ENCODE peak calls at places on chromosomes 4 and X, in seven cellular contexts. X, H, R, N, V, C and K are unnamed samples.

GRCh38 chr4:156677136-156677535 is 294.5 kb downstream of the PDGFC start:
- DNase-seq in X (no peak), H (peak), R (no peak), N (peak), V (no peak), C (no peak), K (peak)

GRCh38 chr4:141919648-141920047 is 283.3 kb downstream of the IL15 start:
- DNase-seq in X (no peak), H (no peak), R (no peak), N (no peak), V (no peak), C (no peak), K (no peak)

GRCh38 chr4:83213640-83214039 is 71.0 kb downstream of the COQ2 start:
- DNase-seq in X (no peak), H (no peak), R (no peak), N (no peak), V (no peak), C (no peak), K (no peak)

GRCh38 chrX:53481816-53482485 is 47.8 kb upstream of the HSD17B10 start:
- DNase-seq in X (peak), H (peak), R (peak), N (peak), V (peak), C (peak), K (no peak)

GRCh38 chrX:71533850-71534515 is 1.1 kb downstream of the OGT start:
- DNase-seq in X (peak), H (peak), R (no peak), N (no peak), V (peak), C (peak), K (no peak)

GRCh38 chr4:96149911-96150310 is 310.0 kb downstream of the PDHA2 start:
- DNase-seq in X (no peak), H (no peak), R (no peak), N (no peak), V (no peak), C (no peak), K (no peak)

GRCh38 chr4:6493668-6494304 is 21.4 kb upstream of the PPP2R2C start:
- DNase-seq in X (no peak), H (peak), R (no peak), N (no peak), V (no peak), C (no peak), K (peak)

GRCh38 chr4:2818351-2818939 is 25.2 kb upstream of the ADD1 start:
- DNase-seq in X (no peak), H (no peak), R (no peak), N (no peak), V (no peak), C (no peak), K (no peak)

GRCh38 chr4:835148-836002 is 9.4 kb upstream of the CPLX1 start:
- DNase-seq in X (no peak), H (no peak), R (no peak), N (no peak), V (peak), C (no peak), K (no peak)

GRCh38 chrX:140180585-140180984 is 215.3 kb upstream of the CXorf66 start:
- DNase-seq in X (peak), H (peak), R (no peak), N (no peak), V (no peak), C (no peak), K (peak)

GRCh38 chrX:25151749-25152148 is 136.0 kb upstream of the ARX start:
- DNase-seq in X (no peak), H (no peak), R (no peak), N (no peak), V (no peak), C (no peak), K (no peak)

GRCh38 chr4:39514888-39515401 is 12.3 kb downstream of the UGDH start:
- DNase-seq in X (no peak), H (peak), R (no peak), N (no peak), V (peak), C (no peak), K (peak)

GRCh38 chrX:49237060-49237459 is 1.8 kb downstream of the CCDC22 start:
- DNase-seq in X (no peak), H (no peak), R (no peak), N (no peak), V (no peak), C (no peak), K (no peak)

GRCh38 chrX:18873189-18873791 is 110.6 kb downstream of the PHKA2 start:
- DNase-seq in X (peak), H (peak), R (no peak), N (peak), V (no peak), C (no peak), K (peak)

GRCh38 chr4:153409924-153410501 is 56.1 kb upstream of the TMEM131L start:
- DNase-seq in X (no peak), H (no peak), R (no peak), N (no peak), V (no peak), C (no peak), K (no peak)

GRCh38 chrX:39736219-39737211 is 361.2 kb downstream of the BCOR start:
- DNase-seq in X (peak), H (peak), R (no peak), N (peak), V (peak), C (no peak), K (peak)

GRCh38 chrX:40603446-40603845 is 19.8 kb upstream of the MPC1L start:
- DNase-seq in X (no peak), H (no peak), R (no peak), N (no peak), V (no peak), C (no peak), K (no peak)

GRCh38 chr4:76641758-76642157 is 206.7 kb downstream of the SHROOM3 start:
- DNase-seq in X (no peak), H (no peak), R (no peak), N (no peak), V (no peak), C (no peak), K (no peak)

GRCh38 chr4:954211-955020 is 19.0 kb downstream of the DGKQ start:
- DNase-seq in X (no peak), H (no peak), R (no peak), N (no peak), V (no peak), C (no peak), K (no peak)

GRCh38 chrX:109931677-109932076 is 71.2 kb upstream of the TMEM164 start:
- DNase-seq in X (no peak), H (no peak), R (no peak), N (no peak), V (no peak), C (no peak), K (no peak)

GRCh38 chr4:151626228-151626627 is 134.6 kb downstream of the GATB start:
- DNase-seq in X (no peak), H (no peak), R (no peak), N (no peak), V (no peak), C (no peak), K (no peak)

GRCh38 chrX:44245730-44246129 is 97.7 kb downstream of the EFHC2 start:
- DNase-seq in X (no peak), H (no peak), R (no peak), N (no peak), V (no peak), C (no peak), K (no peak)

GRCh38 chrX:22136711-22137110 is 104.6 kb downstream of the PHEX start:
- DNase-seq in X (no peak), H (no peak), R (no peak), N (no peak), V (no peak), C (no peak), K (no peak)